ENCODE peak calls at places on chromosome 17, in eight cellular contexts. Z, L, I, S, U, N, E and A are unnamed samples.

GRCh38 chr17:29238133-29238850 is 8.4 kb upstream of the CRYBA1 start:
- DNase-seq in Z (no peak), L (no peak), I (peak), S (no peak), U (no peak), N (no peak), E (no peak), A (peak)

GRCh38 chr17:61368832-61369468 is 30.7 kb upstream of the TBX2 start:
- DNase-seq in Z (no peak), L (no peak), I (no peak), S (no peak), U (no peak), N (no peak), E (no peak), A (no peak)

GRCh38 chr17:42333053-42333452 is 44.8 kb downstream of the STAT5A start:
- DNase-seq in Z (no peak), L (no peak), I (no peak), S (no peak), U (no peak), N (no peak), E (no peak), A (no peak)

GRCh38 chr17:36862116-36862920 is 75.0 kb upstream of the LHX1 start:
- DNase-seq in Z (no peak), L (no peak), I (no peak), S (no peak), U (no peak), N (no peak), E (no peak), A (no peak)

GRCh38 chr17:63571632-63572310 is 21.5 kb downstream of the DCAF7 start:
- DNase-seq in Z (no peak), L (no peak), I (peak), S (peak), U (peak), N (no peak), E (peak), A (peak)

GRCh38 chr17:48636177-48637018 is 10.2 kb upstream of the HOXB9 start:
- DNase-seq in Z (peak), L (peak), I (peak), S (no peak), U (peak), N (no peak), E (no peak), A (peak)

GRCh38 chr17:35930211-35931065 is at the start of gene RDM1:
- DNase-seq in Z (peak), L (peak), I (peak), S (peak), U (peak), N (peak), E (no peak), A (peak)

GRCh38 chr17:2474371-2474770 is 37.3 kb downstream of the METTL16 start:
- DNase-seq in Z (no peak), L (no peak), I (no peak), S (no peak), U (no peak), N (no peak), E (no peak), A (no peak)

GRCh38 chr17:72976971-72977767 is 115.3 kb downstream of the SLC39A11 start:
- DNase-seq in Z (peak), L (no peak), I (peak), S (peak), U (peak), N (no peak), E (peak), A (peak)

GRCh38 chr17:50487213-50488096 is 8.8 kb downstream of the RSAD1 start:
- DNase-seq in Z (no peak), L (no peak), I (no peak), S (no peak), U (no peak), N (no peak), E (no peak), A (peak)

GRCh38 chr17:60231234-60231633 is 81.5 kb downstream of the CA4 start:
- DNase-seq in Z (no peak), L (no peak), I (peak), S (peak), U (no peak), N (peak), E (no peak), A (peak)

GRCh38 chr17:46726106-46726670 is 92.3 kb downstream of the WNT3 start:
- DNase-seq in Z (no peak), L (no peak), I (no peak), S (no peak), U (no peak), N (no peak), E (no peak), A (no peak)

GRCh38 chr17:75352079-75352569 is 53.4 kb downstream of the GRB2 start:
- DNase-seq in Z (no peak), L (no peak), I (no peak), S (no peak), U (no peak), N (no peak), E (no peak), A (no peak)

GRCh38 chr17:63232565-63233310 is 213.4 kb downstream of the CYB561 start:
- DNase-seq in Z (no peak), L (no peak), I (no peak), S (no peak), U (no peak), N (no peak), E (no peak), A (no peak)

GRCh38 chr17:48625502-48626201 is 506 bp downstream of the HOXB9 start:
- DNase-seq in Z (no peak), L (no peak), I (no peak), S (peak), U (peak), N (no peak), E (no peak), A (no peak)

GRCh38 chr17:41965694-41966375 is 760 bp upstream of the CNP start:
- DNase-seq in Z (peak), L (peak), I (no peak), S (no peak), U (peak), N (peak), E (no peak), A (peak)

GRCh38 chr17:8857919-8858318 is 9.6 kb downstream of the PIK3R6 start:
- DNase-seq in Z (no peak), L (no peak), I (peak), S (peak), U (no peak), N (no peak), E (no peak), A (no peak)

GRCh38 chr17:47423406-47424295 is 99.9 kb downstream of the EFCAB13 start:
- DNase-seq in Z (peak), L (no peak), I (no peak), S (peak), U (peak), N (peak), E (no peak), A (no peak)

GRCh38 chr17:28174352-28175046 is 132.0 kb downstream of the NLK start:
- DNase-seq in Z (no peak), L (peak), I (no peak), S (no peak), U (no peak), N (no peak), E (no peak), A (no peak)

GRCh38 chr17:58332720-58333395 is 4.3 kb upstream of the TSPOAP1 start:
- DNase-seq in Z (no peak), L (peak), I (no peak), S (no peak), U (no peak), N (no peak), E (no peak), A (no peak)

GRCh38 chr17:15941781-15942180 is 3.1 kb upstream of the ADORA2B start:
- DNase-seq in Z (no peak), L (no peak), I (no peak), S (no peak), U (no peak), N (no peak), E (no peak), A (no peak)

GRCh38 chr17:71201639-71202038 is 919.2 kb upstream of the SOX9 start:
- DNase-seq in Z (no peak), L (no peak), I (no peak), S (no peak), U (no peak), N (no peak), E (no peak), A (no peak)

GRCh38 chr17:40432864-40433528 is 10.3 kb upstream of the IGFBP4 start:
- DNase-seq in Z (no peak), L (no peak), I (peak), S (no peak), U (no peak), N (peak), E (no peak), A (no peak)

GRCh38 chr17:41583137-41584127 is 3.3 kb downstream of the KRT14 start:
- DNase-seq in Z (no peak), L (no peak), I (no peak), S (no peak), U (no peak), N (no peak), E (no peak), A (no peak)

GRCh38 chr17:17907469-17907868 is 64.7 kb downstream of the TOM1L2 start:
- DNase-seq in Z (no peak), L (no peak), I (no peak), S (no peak), U (no peak), N (no peak), E (no peak), A (no peak)

GRCh38 chr17:79706931-79707382 is 23.8 kb upstream of the ENPP7 start:
- DNase-seq in Z (no peak), L (no peak), I (no peak), S (no peak), U (no peak), N (peak), E (no peak), A (no peak)